ENCODE peak calls at places on chromosomes 3 and 15, in five cellular contexts. P, C, O, Y and L are unnamed samples.

GRCh38 chr15:100914876-100915275 is 4.3 kb upstream of the LRRK1 start:
- DNase-seq in P (no peak), C (no peak), O (no peak), Y (no peak), L (no peak)

GRCh38 chr3:72135636-72136035 is 350.7 kb upstream of the PROK2 start:
- DNase-seq in Y (no peak), O (no peak), C (no peak), P (no peak), L (no peak)

GRCh38 chr3:31927806-31928205 is 53.3 kb downstream of the OSBPL10 start:
- DNase-seq in C (no peak), P (no peak), O (no peak), Y (no peak), L (no peak)

GRCh38 chr3:56469141-56469540 is 874 bp upstream of the ERC2 start:
- DNase-seq in C (no peak), O (no peak), P (no peak), Y (no peak), L (no peak)

GRCh38 chr15:37819191-37819590 is 115.2 kb upstream of the TMCO5A start:
- DNase-seq in O (no peak), P (no peak), Y (no peak), C (no peak), L (no peak)

GRCh38 chr15:65862682-65863081 is 6.6 kb upstream of the RAB11A start:
- DNase-seq in P (peak; percentile 35), C (no peak), O (peak; percentile 51), Y (no peak), L (peak; percentile 93)

GRCh38 chr3:13600950-13601691 is 52.2 kb downstream of the FBLN2 start:
- DNase-seq in P (no peak), C (peak; percentile 97), Y (no peak), O (no peak), L (no peak)

GRCh38 chr3:53045107-53045783 is 628 bp downstream of the SFMBT1 start:
- DNase-seq in Y (no peak), O (no peak), C (peak; percentile 42), P (peak; percentile 61), L (no peak)